ENCODE peak calls at places on chromosomes 4 and X, in ten cellular contexts. Y, G, N, Q, F, K, M, B, E and T are unnamed samples.
A peak's percentile ranks its signal among the peaks of the same experiment; 100 is the strongest.

GRCh38 chrX:130347336-130347735 is 7.6 kb downstream of the SLC25A14 start:
- DNase-seq in B (no peak), K (no peak), E (no peak), Y (no peak), G (no peak), N (no peak), F (no peak), M (no peak), Q (no peak), T (no peak)

GRCh38 chrX:5646818-5647217 is 581.8 kb downstream of the NLGN4X start:
- DNase-seq in G (no peak), Q (no peak), E (no peak), Y (no peak), K (no peak), M (no peak), B (no peak), F (no peak), N (no peak), T (peak; percentile 40)

GRCh38 chrX:39953879-39954278 is 143.9 kb downstream of the BCOR start:
- DNase-seq in G (no peak), N (no peak), F (peak; percentile 52), M (no peak), B (no peak), Y (no peak), Q (peak; percentile 77), E (peak; percentile 79), K (peak; percentile 83), T (no peak)

GRCh38 chr4:183632689-183633088 is 26.3 kb downstream of the RWDD4 start:
- DNase-seq in B (no peak), F (no peak), Q (no peak), Y (no peak), E (no peak), M (no peak), N (no peak), K (no peak), G (no peak), T (no peak)

GRCh38 chr4:56531149-56531770 is 25.7 kb downstream of the ARL9 start:
- DNase-seq in M (no peak), E (no peak), B (no peak), K (no peak), Q (no peak), G (no peak), F (no peak), Y (no peak), N (no peak), T (no peak)

GRCh38 chr4:1310796-1311715 is 21.4 kb downstream of the MAEA start:
- DNase-seq in Y (peak; percentile 47), Q (no peak), N (peak; percentile 65), E (no peak), M (no peak), K (no peak), F (no peak), B (no peak), G (no peak), T (no peak)

GRCh38 chrX:104335765-104336164 is 81.0 kb upstream of the ESX1 start:
- DNase-seq in E (no peak), G (no peak), Q (peak; percentile 77), N (no peak), B (no peak), M (no peak), F (no peak), Y (no peak), K (no peak), T (no peak)

GRCh38 chr4:165053645-165054044 is at the start of gene TRIM75:
- DNase-seq in Q (no peak), E (no peak), N (no peak), B (no peak), M (no peak), Y (no peak), G (no peak), F (no peak), K (no peak), T (no peak)

GRCh38 chrX:149638860-149639259 is 7.3 kb upstream of the TMEM185A start:
- DNase-seq in Y (no peak), B (no peak), E (no peak), M (no peak), K (no peak), Q (no peak), N (no peak), G (no peak), F (peak; percentile 0), T (no peak)

GRCh38 chrX:13266641-13267420 is 53.0 kb downstream of the ATXN3L start:
- DNase-seq in F (no peak), B (no peak), E (no peak), M (no peak), K (no peak), Y (no peak), Q (no peak), G (no peak), N (no peak), T (no peak)

GRCh38 chr4:105304085-105304484 is 157.4 kb downstream of the TET2 start:
- DNase-seq in N (no peak), F (no peak), E (no peak), K (no peak), Y (no peak), G (no peak), B (no peak), Q (no peak), M (no peak), T (no peak)

GRCh38 chr4:151782296-151782695 is 21.5 kb upstream of the GATB start:
- DNase-seq in Q (no peak), G (no peak), M (no peak), Y (no peak), E (no peak), F (no peak), N (no peak), K (no peak), B (no peak), T (no peak)

GRCh38 chrX:9278475-9279270 is 186.2 kb upstream of the TBL1X start:
- DNase-seq in Q (no peak), Y (no peak), N (no peak), M (no peak), K (no peak), G (no peak), E (no peak), B (no peak), F (no peak), T (no peak)

GRCh38 chr4:151865744-151866143 is 104.9 kb upstream of the GATB start:
- DNase-seq in N (no peak), E (no peak), F (no peak), Y (no peak), Q (no peak), B (no peak), K (no peak), M (no peak), G (no peak), T (no peak)